ENCODE peak calls at places on chromosome 12, in eight cellular contexts. One of them, this sample, is unnamed.

GRCh38 chr12:22416831-22417230 is 82.3 kb upstream of the ST8SIA1 start:
- DNase-seq in HFFc6: no peak
- DNase-seq in psoas muscle: no peak
- DNase-seq in HFF-Myc: no peak
- DNase-seq in B cell: no peak
- DNase-seq in left lung: no peak
- DNase-seq in body of pancreas: no peak
- DNase-seq in neural crest cell: no peak
- DNase-seq in this sample: no peak

GRCh38 chr12:31874961-31875608 is 84.1 kb upstream of the RESF1 start:
- DNase-seq in HFFc6: peak; percentile 39
- DNase-seq in psoas muscle: peak; percentile 41
- DNase-seq in HFF-Myc: peak; percentile 79
- DNase-seq in B cell: peak; percentile 71
- DNase-seq in left lung: peak; percentile 58
- DNase-seq in body of pancreas: peak; percentile 45
- DNase-seq in neural crest cell: no peak
- DNase-seq in this sample: no peak

GRCh38 chr12:39127401-39127800 is 222.0 kb upstream of the CPNE8 start:
- DNase-seq in HFFc6: no peak
- DNase-seq in psoas muscle: no peak
- DNase-seq in HFF-Myc: no peak
- DNase-seq in B cell: no peak
- DNase-seq in left lung: no peak
- DNase-seq in body of pancreas: no peak
- DNase-seq in neural crest cell: no peak
- DNase-seq in this sample: no peak

GRCh38 chr12:103503546-103504480 is 8.0 kb upstream of the C12orf42 start:
- DNase-seq in HFFc6: no peak
- DNase-seq in psoas muscle: no peak
- DNase-seq in HFF-Myc: no peak
- DNase-seq in B cell: peak; percentile 73
- DNase-seq in left lung: no peak
- DNase-seq in body of pancreas: peak; percentile 53
- DNase-seq in neural crest cell: peak; percentile 45
- DNase-seq in this sample: no peak

GRCh38 chr12:46386877-46387629 is 14.5 kb upstream of the SLC38A2 start:
- DNase-seq in HFFc6: no peak
- DNase-seq in psoas muscle: peak; percentile 31
- DNase-seq in HFF-Myc: no peak
- DNase-seq in B cell: peak; percentile 62
- DNase-seq in left lung: peak; percentile 64
- DNase-seq in body of pancreas: no peak
- DNase-seq in neural crest cell: no peak
- DNase-seq in this sample: no peak

GRCh38 chr12:12749433-12749832 is 32.3 kb downstream of the CDKN1B start:
- DNase-seq in HFFc6: no peak
- DNase-seq in psoas muscle: no peak
- DNase-seq in HFF-Myc: no peak
- DNase-seq in B cell: no peak
- DNase-seq in left lung: no peak
- DNase-seq in body of pancreas: no peak
- DNase-seq in neural crest cell: no peak
- DNase-seq in this sample: no peak

GRCh38 chr12:132216354-132216987 is 72.2 kb downstream of the NOC4L start:
- DNase-seq in HFFc6: no peak
- DNase-seq in psoas muscle: no peak
- DNase-seq in HFF-Myc: no peak
- DNase-seq in B cell: no peak
- DNase-seq in left lung: no peak
- DNase-seq in body of pancreas: no peak
- DNase-seq in neural crest cell: no peak
- DNase-seq in this sample: no peak

GRCh38 chr12:1845427-1845826 is 25.1 kb downstream of the LRTM2 start:
- DNase-seq in HFFc6: no peak
- DNase-seq in psoas muscle: no peak
- DNase-seq in HFF-Myc: no peak
- DNase-seq in B cell: no peak
- DNase-seq in left lung: peak; percentile 26
- DNase-seq in body of pancreas: peak; percentile 1
- DNase-seq in neural crest cell: no peak
- DNase-seq in this sample: no peak

GRCh38 chr12:124422570-124423523 is 128.0 kb downstream of the RFLNA start:
- DNase-seq in HFFc6: peak; percentile 83
- DNase-seq in psoas muscle: peak; percentile 94
- DNase-seq in HFF-Myc: peak; percentile 77
- DNase-seq in B cell: no peak
- DNase-seq in left lung: peak; percentile 86
- DNase-seq in body of pancreas: peak; percentile 84
- DNase-seq in neural crest cell: no peak
- DNase-seq in this sample: peak; percentile 98

GRCh38 chr12:57049890-57050289 is at the start of gene MYO1A:
- DNase-seq in HFFc6: peak; percentile 15
- DNase-seq in psoas muscle: no peak
- DNase-seq in HFF-Myc: no peak
- DNase-seq in B cell: no peak
- DNase-seq in left lung: no peak
- DNase-seq in body of pancreas: no peak
- DNase-seq in neural crest cell: no peak
- DNase-seq in this sample: no peak

GRCh38 chr12:21819678-21820077 is 45.2 kb upstream of the KCNJ8 start:
- DNase-seq in HFFc6: no peak
- DNase-seq in psoas muscle: no peak
- DNase-seq in HFF-Myc: no peak
- DNase-seq in B cell: no peak
- DNase-seq in left lung: no peak
- DNase-seq in body of pancreas: no peak
- DNase-seq in neural crest cell: no peak
- DNase-seq in this sample: no peak

GRCh38 chr12:101700299-101700820 is 2.9 kb downstream of the CHPT1 start:
- DNase-seq in HFFc6: no peak
- DNase-seq in psoas muscle: no peak
- DNase-seq in HFF-Myc: no peak
- DNase-seq in B cell: no peak
- DNase-seq in left lung: no peak
- DNase-seq in body of pancreas: no peak
- DNase-seq in neural crest cell: no peak
- DNase-seq in this sample: no peak

GRCh38 chr12:67091204-67091603 is 178.0 kb upstream of the CAND1 start:
- DNase-seq in HFFc6: no peak
- DNase-seq in psoas muscle: no peak
- DNase-seq in HFF-Myc: no peak
- DNase-seq in B cell: no peak
- DNase-seq in left lung: no peak
- DNase-seq in body of pancreas: peak; percentile 57
- DNase-seq in neural crest cell: no peak
- DNase-seq in this sample: no peak

GRCh38 chr12:75889214-75889613 is 142.4 kb downstream of the PHLDA1 start:
- DNase-seq in HFFc6: no peak
- DNase-seq in psoas muscle: no peak
- DNase-seq in HFF-Myc: no peak
- DNase-seq in B cell: no peak
- DNase-seq in left lung: no peak
- DNase-seq in body of pancreas: no peak
- DNase-seq in neural crest cell: peak; percentile 53
- DNase-seq in this sample: no peak
- TF ChIP-seq CTCF in HFFc6: no peak
- TF ChIP-seq CTCF in psoas muscle: no peak
- TF ChIP-seq CTCF in HFF-Myc: no peak
- TF ChIP-seq CTCF in B cell: no peak
- TF ChIP-seq CTCF in left lung: no peak
- TF ChIP-seq CTCF in body of pancreas: no peak
- TF ChIP-seq CTCF in neural crest cell: no peak
- TF ChIP-seq CTCF in this sample: no peak

GRCh38 chr12:20369164-20370000 is 1.0 kb downstream of the PDE3A start:
- DNase-seq in HFFc6: no peak
- DNase-seq in psoas muscle: peak; percentile 63
- DNase-seq in HFF-Myc: no peak
- DNase-seq in B cell: peak; percentile 33
- DNase-seq in left lung: peak; percentile 65
- DNase-seq in body of pancreas: peak; percentile 65
- DNase-seq in neural crest cell: peak; percentile 54
- DNase-seq in this sample: peak; percentile 93

GRCh38 chr12:20366776-20367409 is 1.4 kb upstream of the PDE3A start:
- DNase-seq in HFFc6: no peak
- DNase-seq in psoas muscle: no peak
- DNase-seq in HFF-Myc: no peak
- DNase-seq in B cell: no peak
- DNase-seq in left lung: no peak
- DNase-seq in body of pancreas: no peak
- DNase-seq in neural crest cell: no peak
- DNase-seq in this sample: no peak

GRCh38 chr12:20370001-20370381 is 1.7 kb downstream of the PDE3A start:
- DNase-seq in HFFc6: no peak
- DNase-seq in psoas muscle: no peak
- DNase-seq in HFF-Myc: no peak
- DNase-seq in B cell: no peak
- DNase-seq in left lung: no peak
- DNase-seq in body of pancreas: peak; percentile 39
- DNase-seq in neural crest cell: peak; percentile 1
- DNase-seq in this sample: no peak

GRCh38 chr12:20368653-20369163 is 371 bp downstream of the PDE3A start:
- DNase-seq in HFFc6: no peak
- DNase-seq in psoas muscle: peak; percentile 33
- DNase-seq in HFF-Myc: no peak
- DNase-seq in B cell: no peak
- DNase-seq in left lung: no peak
- DNase-seq in body of pancreas: peak; percentile 28
- DNase-seq in neural crest cell: peak; percentile 39
- DNase-seq in this sample: no peak

DNA sequence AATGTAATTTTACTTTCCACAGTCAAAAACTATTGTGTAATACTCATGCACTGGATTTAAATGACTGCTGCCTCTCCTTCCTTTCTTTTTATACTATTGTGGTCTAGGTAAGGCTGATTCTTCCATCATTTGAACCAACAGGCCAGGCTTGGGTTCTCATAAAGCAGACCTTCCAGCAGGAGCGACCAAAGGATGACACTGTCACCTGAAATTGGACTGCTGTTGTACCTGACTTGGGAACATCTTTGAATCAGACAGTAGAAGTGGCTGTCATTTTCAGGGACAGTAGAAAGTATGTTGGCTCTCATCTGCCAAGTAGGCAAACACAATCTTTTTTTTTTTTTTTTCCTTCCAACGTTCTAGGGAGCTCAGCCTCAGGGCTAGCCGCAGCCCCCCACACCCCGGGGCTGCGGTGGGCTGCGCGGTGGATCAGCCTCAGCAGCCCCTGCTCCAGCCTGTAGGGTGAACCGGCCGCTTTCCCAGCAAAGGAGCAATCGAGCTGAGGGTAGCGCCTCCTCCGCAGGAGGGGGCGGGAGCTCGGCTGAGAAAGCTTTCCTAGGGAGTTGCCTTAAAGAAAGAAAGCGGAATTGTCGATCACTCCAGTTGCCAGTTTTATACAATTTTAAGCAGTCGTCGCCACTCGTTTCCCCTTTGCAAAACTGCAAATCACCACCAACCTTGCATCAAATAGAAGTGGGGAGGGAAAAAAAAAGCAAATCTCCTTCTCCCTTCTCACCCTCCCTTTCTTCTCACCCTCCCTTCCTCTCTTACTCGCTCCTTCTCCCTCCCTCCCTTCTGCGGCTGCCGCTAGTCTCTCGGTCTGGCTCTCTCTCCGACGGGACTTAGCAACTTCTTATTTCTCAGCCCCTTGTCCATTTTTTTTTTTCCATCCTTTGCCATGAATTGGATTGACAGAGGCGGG is at the start of gene PDE3A:
- DNase-seq in HFFc6: peak; percentile 18
- DNase-seq in psoas muscle: peak; percentile 55
- DNase-seq in HFF-Myc: no peak
- DNase-seq in B cell: no peak
- DNase-seq in left lung: peak; percentile 65
- DNase-seq in body of pancreas: peak; percentile 37
- DNase-seq in neural crest cell: peak; percentile 61
- DNase-seq in this sample: no peak
- TF ChIP-seq CTCF in HFFc6: peak; percentile 13
- TF ChIP-seq CTCF in psoas muscle: no peak
- TF ChIP-seq CTCF in HFF-Myc: peak; percentile 2
- TF ChIP-seq CTCF in B cell: no peak
- TF ChIP-seq CTCF in left lung: no peak
- TF ChIP-seq CTCF in body of pancreas: no peak
- TF ChIP-seq CTCF in neural crest cell: peak; percentile 53
- TF ChIP-seq CTCF in this sample: peak; percentile 42

DNA sequence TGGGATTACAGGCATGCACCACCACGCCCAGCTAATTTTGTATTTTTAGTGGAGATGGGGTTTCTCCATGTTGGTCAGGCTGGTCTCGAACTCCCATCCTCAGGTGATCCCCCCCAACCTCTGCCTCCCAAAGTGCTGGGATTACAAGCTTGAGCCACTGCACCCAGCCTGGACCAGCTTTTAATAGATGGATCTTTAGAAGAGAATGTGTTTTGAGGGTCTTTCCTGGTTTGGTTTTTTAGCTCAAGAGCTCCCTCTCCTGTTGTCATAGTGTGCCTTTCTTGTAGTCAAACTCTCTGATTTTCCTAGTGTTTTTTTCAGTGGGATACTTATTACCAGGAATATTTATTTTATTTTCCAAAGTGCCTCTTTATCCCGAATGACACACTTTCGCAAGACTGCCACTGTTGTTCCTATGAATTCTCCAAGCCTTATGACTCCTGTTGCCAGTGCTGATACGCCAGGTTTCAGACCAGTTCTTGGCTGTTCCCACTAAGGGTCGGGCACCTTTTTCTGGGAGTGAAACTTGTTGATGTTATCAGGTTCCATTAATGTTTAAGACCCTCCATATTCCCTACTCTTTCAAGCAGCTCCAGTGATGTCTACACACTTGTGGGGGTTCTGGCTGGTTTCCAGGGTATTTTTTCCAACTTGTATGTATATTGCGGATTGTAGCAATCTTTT is 31.5 kb upstream of the LIMA1 start:
- DNase-seq in HFFc6: peak; percentile 62
- DNase-seq in psoas muscle: no peak
- DNase-seq in HFF-Myc: peak; percentile 48
- DNase-seq in B cell: no peak
- DNase-seq in left lung: no peak
- DNase-seq in body of pancreas: no peak
- DNase-seq in neural crest cell: peak; percentile 8
- DNase-seq in this sample: no peak
- TF ChIP-seq CTCF in HFFc6: peak; percentile 84
- TF ChIP-seq CTCF in psoas muscle: peak; percentile 57
- TF ChIP-seq CTCF in HFF-Myc: peak; percentile 49
- TF ChIP-seq CTCF in B cell: peak; percentile 26
- TF ChIP-seq CTCF in left lung: peak; percentile 22
- TF ChIP-seq CTCF in body of pancreas: peak; percentile 21
- TF ChIP-seq CTCF in neural crest cell: peak; percentile 79
- TF ChIP-seq CTCF in this sample: peak; percentile 45

GRCh38 chr12:63348544-63348943 is 197.5 kb upstream of the AVPR1A start:
- DNase-seq in HFFc6: no peak
- DNase-seq in psoas muscle: no peak
- DNase-seq in HFF-Myc: no peak
- DNase-seq in B cell: no peak
- DNase-seq in left lung: no peak
- DNase-seq in body of pancreas: no peak
- DNase-seq in neural crest cell: no peak
- DNase-seq in this sample: no peak

GRCh38 chr12:63354919-63355318 is 203.9 kb upstream of the AVPR1A start:
- DNase-seq in HFFc6: no peak
- DNase-seq in psoas muscle: no peak
- DNase-seq in HFF-Myc: no peak
- DNase-seq in B cell: no peak
- DNase-seq in left lung: no peak
- DNase-seq in body of pancreas: no peak
- DNase-seq in neural crest cell: no peak
- DNase-seq in this sample: no peak

GRCh38 chr12:63351370-63351769 is 200.4 kb upstream of the AVPR1A start:
- DNase-seq in HFFc6: no peak
- DNase-seq in psoas muscle: no peak
- DNase-seq in HFF-Myc: no peak
- DNase-seq in B cell: no peak
- DNase-seq in left lung: no peak
- DNase-seq in body of pancreas: no peak
- DNase-seq in neural crest cell: no peak
- DNase-seq in this sample: no peak

GRCh38 chr12:63353559-63353958 is 202.6 kb upstream of the AVPR1A start:
- DNase-seq in HFFc6: no peak
- DNase-seq in psoas muscle: no peak
- DNase-seq in HFF-Myc: peak; percentile 27
- DNase-seq in B cell: no peak
- DNase-seq in left lung: no peak
- DNase-seq in body of pancreas: no peak
- DNase-seq in neural crest cell: no peak
- DNase-seq in this sample: no peak
- TF ChIP-seq CTCF in HFFc6: peak; percentile 13
- TF ChIP-seq CTCF in psoas muscle: no peak
- TF ChIP-seq CTCF in HFF-Myc: peak; percentile 5
- TF ChIP-seq CTCF in B cell: no peak
- TF ChIP-seq CTCF in left lung: no peak
- TF ChIP-seq CTCF in body of pancreas: no peak
- TF ChIP-seq CTCF in neural crest cell: peak; percentile 25
- TF ChIP-seq CTCF in this sample: no peak